ENCODE peak calls at places on chromosome 10, in six cellular contexts. P, U, A, K, T and Y are unnamed samples.

GRCh38 chr10:103605359-103606156 is 112.1 kb downstream of the NEURL1 start:
- DNase-seq in P (peak), U (peak), A (peak), K (no peak), T (peak), Y (peak)

GRCh38 chr10:114638874-114639625 is 19.0 kb downstream of the ABLIM1 start:
- DNase-seq in P (no peak), U (peak), A (no peak), K (peak), T (no peak), Y (no peak)

GRCh38 chr10:123117644-123118409 is 17.9 kb upstream of the HMX3 start:
- DNase-seq in P (no peak), U (no peak), A (no peak), K (no peak), T (no peak), Y (no peak)

GRCh38 chr10:59997807-59998525 is 91.6 kb upstream of the CCDC6 start:
- DNase-seq in P (no peak), U (no peak), A (no peak), K (no peak), T (no peak), Y (no peak)

GRCh38 chr10:70990661-70991060 is 102.3 kb upstream of the PCBD1 start:
- DNase-seq in P (no peak), U (no peak), A (no peak), K (no peak), T (no peak), Y (no peak)

GRCh38 chr10:59290448-59290847 is 71.9 kb downstream of the FAM13C start:
- DNase-seq in P (peak), U (no peak), A (no peak), K (no peak), T (peak), Y (no peak)

GRCh38 chr10:86944031-86944419 is 13.4 kb downstream of the MMRN2 start:
- DNase-seq in P (no peak), U (no peak), A (no peak), K (no peak), T (no peak), Y (no peak)

GRCh38 chr10:91887075-91887899 is 22.0 kb downstream of the FGFBP3 start:
- DNase-seq in P (peak), U (no peak), A (peak), K (no peak), T (peak), Y (peak)

GRCh38 chr10:77582710-77583115 is 54.9 kb downstream of the KCNMA1 start:
- DNase-seq in P (no peak), U (peak), A (peak), K (no peak), T (no peak), Y (no peak)

GRCh38 chr10:12194752-12195271 is 879 bp downstream of the NUDT5 start:
- DNase-seq in P (peak), U (peak), A (no peak), K (no peak), T (no peak), Y (no peak)

GRCh38 chr10:132922872-132923271 is 19.5 kb downstream of the CFAP46 start:
- DNase-seq in P (no peak), U (no peak), A (no peak), K (no peak), T (no peak), Y (no peak)

GRCh38 chr10:53387546-53387945 is 615.0 kb upstream of the MBL2 start:
- DNase-seq in P (no peak), U (no peak), A (no peak), K (no peak), T (no peak), Y (no peak)

GRCh38 chr10:66045859-66046258 is 880.0 kb upstream of the LRRTM3 start:
- DNase-seq in P (no peak), U (no peak), A (no peak), K (no peak), T (no peak), Y (no peak)

GRCh38 chr10:30818010-30818660 is 188.6 kb upstream of the LYZL2 start:
- DNase-seq in P (peak), U (peak), A (no peak), K (no peak), T (no peak), Y (no peak)

GRCh38 chr10:110850990-110851389 is 20.7 kb upstream of the PDCD4 start:
- DNase-seq in P (no peak), U (no peak), A (no peak), K (no peak), T (no peak), Y (no peak)

GRCh38 chr10:86668297-86669165 is at the start of gene LDB3:
- DNase-seq in P (peak), U (peak), A (no peak), K (peak), T (no peak), Y (no peak)

GRCh38 chr10:101840102-101840684 is 3.4 kb downstream of the KCNIP2 start:
- DNase-seq in P (peak), U (no peak), A (no peak), K (no peak), T (no peak), Y (peak)

GRCh38 chr10:128864554-128865300 is 602.3 kb upstream of the MGMT start:
- DNase-seq in P (no peak), U (no peak), A (no peak), K (no peak), T (no peak), Y (peak)

GRCh38 chr10:100007239-100008141 is 2.3 kb downstream of the DNMBP start:
- DNase-seq in P (no peak), U (no peak), A (no peak), K (no peak), T (no peak), Y (no peak)

GRCh38 chr10:29668628-29669027 is 33.9 kb upstream of the SVIL start:
- DNase-seq in P (no peak), U (peak), A (no peak), K (no peak), T (no peak), Y (no peak)

DNA sequence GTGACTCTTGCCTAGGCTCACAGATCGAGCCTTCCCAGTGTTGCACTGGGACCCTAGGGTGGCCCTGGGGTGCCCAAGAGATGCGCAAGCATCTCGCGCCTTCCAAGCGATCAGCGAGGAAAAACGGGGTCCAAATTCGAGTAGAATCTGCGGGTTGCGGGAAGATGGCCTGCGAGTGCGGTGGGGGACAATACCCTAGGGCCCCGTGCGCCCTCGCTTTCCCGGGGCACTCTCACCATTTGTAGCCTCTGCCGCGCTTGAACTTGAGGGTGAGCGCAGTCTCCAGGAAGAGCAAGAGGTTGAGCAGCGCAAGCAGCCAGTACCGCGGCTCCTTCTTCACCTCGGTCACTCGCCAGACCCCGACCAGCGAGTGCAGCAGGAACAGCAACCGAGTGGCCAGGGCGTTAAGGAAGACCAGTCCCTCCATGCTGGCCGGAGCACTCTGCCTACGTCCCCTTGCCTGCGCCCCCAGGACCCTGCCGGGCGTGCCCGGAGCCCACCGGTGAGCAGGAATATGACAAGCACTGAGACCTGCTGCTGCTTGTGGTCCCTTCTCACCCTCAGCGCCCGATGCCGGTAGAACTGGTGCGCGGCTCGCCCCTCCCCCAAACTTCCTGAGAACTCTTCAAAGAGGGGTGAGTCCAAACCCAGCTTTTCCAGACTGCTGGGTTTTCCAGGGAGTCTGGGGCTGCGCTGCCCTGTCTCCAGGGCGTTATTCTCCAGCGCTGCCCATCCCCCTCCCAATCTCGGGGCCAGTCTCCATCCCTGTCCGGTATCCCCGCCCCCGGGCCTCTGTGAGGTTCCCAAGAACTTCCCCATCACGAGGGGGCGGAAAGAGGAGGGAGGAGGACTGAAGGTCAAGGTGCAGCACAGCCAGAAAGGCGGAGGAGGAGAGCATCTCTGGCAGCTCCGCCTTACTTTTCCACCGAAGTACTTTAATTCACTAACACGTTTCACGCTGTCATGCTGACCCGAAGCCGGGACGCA is at the start of gene TMEM26:
- DNase-seq in P (peak), U (peak), A (peak), K (no peak), T (no peak), Y (peak)
- H3K4me2 ChIP-seq in P (peak), U (peak), A (peak), K (no peak), T (peak), Y (peak)

DNA sequence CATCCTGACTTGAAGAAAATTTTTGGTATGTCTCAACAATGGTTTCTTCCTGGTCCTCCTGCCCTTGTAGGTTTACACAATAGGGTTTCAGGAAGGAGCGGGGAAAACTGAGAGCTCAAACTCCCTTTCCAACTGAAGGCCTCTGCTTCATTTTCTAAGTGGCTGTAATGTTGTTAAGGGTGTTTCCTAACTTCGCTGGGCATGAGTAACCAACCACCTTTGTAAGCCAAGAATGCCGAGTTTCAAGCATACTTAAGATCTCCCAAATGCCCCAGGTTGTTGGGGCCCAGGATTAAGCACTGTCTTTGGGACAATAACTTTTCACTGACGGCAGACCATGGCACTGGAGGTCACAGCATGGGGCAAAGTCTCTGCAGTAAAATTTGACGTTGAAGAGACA is 33.6 kb upstream of the DRGX start:
- DNase-seq in P (no peak), U (no peak), A (no peak), K (no peak), T (no peak), Y (no peak)
- TF ChIP-seq USF2 in P (no peak), U (no peak), A (no peak), K (no peak), T (no peak), Y (no peak)

DNA sequence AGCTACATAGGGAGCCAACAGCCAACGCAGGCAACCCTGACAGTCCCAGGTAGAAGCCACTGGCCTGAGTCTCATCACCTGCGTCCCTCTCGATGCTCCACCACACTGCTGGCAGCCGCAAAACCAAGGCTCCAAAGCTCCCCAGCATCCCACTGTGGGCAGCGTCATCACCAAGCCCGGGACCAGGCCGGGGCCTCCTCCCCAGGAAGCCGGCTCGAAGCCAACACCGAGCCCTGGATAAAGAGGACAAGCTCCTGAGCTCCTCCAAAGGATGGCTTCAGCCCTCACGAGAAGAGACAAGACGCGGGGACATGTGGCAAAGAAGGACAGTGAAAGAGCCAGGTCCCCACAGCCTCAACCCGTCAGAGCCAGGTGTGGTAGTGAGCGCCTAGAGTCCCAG is 23.9 kb downstream of the PARD3 start:
- DNase-seq in P (no peak), U (no peak), A (no peak), K (no peak), T (no peak), Y (no peak)
- H3K4me2 ChIP-seq in P (no peak), U (no peak), A (no peak), K (no peak), T (no peak), Y (no peak)

GRCh38 chr10:113015201-113015600 is 65.2 kb downstream of the TCF7L2 start:
- DNase-seq in P (no peak), U (no peak), A (no peak), K (no peak), T (no peak), Y (no peak)
- TF ChIP-seq USF2 in P (no peak), U (no peak), A (no peak), K (no peak), T (no peak), Y (no peak)

GRCh38 chr10:74502963-74503608 is 323.3 kb upstream of the KAT6B start:
- DNase-seq in P (no peak), U (peak), A (no peak), K (peak), T (peak), Y (no peak)
- H3K4me2 ChIP-seq in P (peak), U (no peak), A (no peak), K (no peak), T (no peak), Y (no peak)